ENCODE peak calls at places on chromosomes 16 and 17, in five cellular contexts. X, B, N, P and J are unnamed samples.

GRCh38 chr16:86809458-86809955 is 231.2 kb downstream of the FOXL1 start:
- DNase-seq in P (no peak), X (no peak), B (no peak), N (peak; percentile 79), J (peak; percentile 47)

GRCh38 chr17:2598166-2598565 is 4.7 kb downstream of the PAFAH1B1 start:
- DNase-seq in N (peak; percentile 74), B (no peak), P (no peak), X (no peak), J (peak; percentile 63)

GRCh38 chr17:58329808-58330543 is 1.4 kb upstream of the TSPOAP1 start:
- DNase-seq in B (no peak), P (no peak), X (no peak), N (no peak), J (no peak)

GRCh38 chr17:1647802-1648581 is 1.7 kb downstream of the RILP start:
- DNase-seq in N (peak; percentile 32), P (peak; percentile 55), X (peak; percentile 36), B (no peak), J (no peak)

GRCh38 chr17:21174186-21174585 is 39.8 kb downstream of the TMEM11 start:
- DNase-seq in B (no peak), P (no peak), X (no peak), N (no peak), J (no peak)

GRCh38 chr16:25613931-25614330 is 77.8 kb upstream of the HS3ST4 start:
- DNase-seq in P (no peak), N (no peak), B (no peak), X (no peak), J (no peak)

GRCh38 chr16:1169285-1170075 is 16.6 kb downstream of the CACNA1H start:
- DNase-seq in N (no peak), X (no peak), B (no peak), P (no peak), J (no peak)

GRCh38 chr17:67392111-67392510 is 15.0 kb downstream of the PITPNC1 start:
- DNase-seq in N (no peak), B (no peak), X (no peak), P (no peak), J (no peak)

GRCh38 chr17:37743612-37743874 is 1.3 kb downstream of the HNF1B start:
- DNase-seq in B (no peak), P (peak; percentile 72), X (no peak), N (no peak), J (no peak)

GRCh38 chr17:50459081-50459676 is 9.5 kb downstream of the CHAD start:
- DNase-seq in P (no peak), X (no peak), N (peak; percentile 46), B (no peak), J (peak; percentile 32)

GRCh38 chr16:23502466-23502865 is 7.8 kb downstream of the GGA2 start:
- DNase-seq in X (no peak), P (no peak), B (no peak), N (no peak), J (no peak)

GRCh38 chr16:88292007-88292940 is 90.5 kb upstream of the ZNF469 start:
- DNase-seq in B (no peak), N (peak; percentile 56), X (no peak), P (no peak), J (no peak)

GRCh38 chr17:81392909-81393654 is 2.2 kb upstream of the BAHCC1 start:
- DNase-seq in B (no peak), X (no peak), P (no peak), N (peak; percentile 44), J (peak; percentile 32)

GRCh38 chr16:19113577-19114358 is at the start of gene ITPRIPL2:
- DNase-seq in P (peak; percentile 92), N (peak; percentile 95), X (peak; percentile 75), B (no peak), J (peak; percentile 84)

GRCh38 chr17:4796550-4796915 is 569 bp downstream of the PSMB6 start:
- DNase-seq in X (no peak), N (peak; percentile 55), B (no peak), P (no peak), J (peak; percentile 60)

GRCh38 chr16:1223355-1224214 is 1.5 kb downstream of the TPSG1 start:
- DNase-seq in B (no peak), P (no peak), N (no peak), X (no peak), J (no peak)

GRCh38 chr16:69393898-69394849 is 8.4 kb upstream of the TERF2 start:
- DNase-seq in P (no peak), X (no peak), N (no peak), B (no peak), J (peak; percentile 62)

GRCh38 chr16:749010-749409 is 8.2 kb upstream of the CIAO3 start:
- DNase-seq in N (peak; percentile 84), B (no peak), P (no peak), X (no peak), J (peak; percentile 79)

GRCh38 chr16:3066440-3066748 is 954 bp downstream of the IL32 start:
- DNase-seq in X (no peak), N (no peak), P (no peak), B (no peak), J (no peak)

GRCh38 chr16:3065069-3065741 is at the start of gene IL32:
- DNase-seq in B (peak; percentile 57), P (peak; percentile 97), X (no peak), N (peak; percentile 95), J (peak; percentile 86)

GRCh38 chr16:3065742-3066439 is 451 bp downstream of the IL32 start:
- DNase-seq in X (no peak), N (peak; percentile 19), B (no peak), P (no peak), J (no peak)

GRCh38 chr16:3068486-3068885 is 3.0 kb downstream of the IL32 start:
- DNase-seq in N (no peak), X (no peak), B (no peak), P (no peak), J (no peak)

GRCh38 chr16:3067929-3068288 is 2.5 kb downstream of the IL32 start:
- DNase-seq in B (no peak), X (no peak), N (no peak), P (no peak), J (no peak)
- H3K4me3 ChIP-seq in B (peak overlapping the region; percentile 100), X (no peak overlapping the region), N (no peak overlapping the region), P (peak overlapping the region; percentile 11), J (no peak overlapping the region)

GRCh38 chr16:46482895-46483294 is 138.3 kb downstream of the SHCBP1 start:
- DNase-seq in X (no peak), P (no peak), B (no peak), N (no peak), J (no peak)
- TF ChIP-seq CTCF in X (no peak), P (peak; percentile 26), B (no peak), N (no peak), J (no peak)

GRCh38 chr16:83366228-83366627 is 441.6 kb upstream of the HSBP1 start:
- DNase-seq in P (no peak), B (no peak), X (no peak), N (no peak), J (no peak)

GRCh38 chr16:83365166-83365565 is 442.6 kb upstream of the HSBP1 start:
- DNase-seq in N (peak; percentile 61), B (no peak), P (no peak), X (no peak), J (no peak)

DNA sequence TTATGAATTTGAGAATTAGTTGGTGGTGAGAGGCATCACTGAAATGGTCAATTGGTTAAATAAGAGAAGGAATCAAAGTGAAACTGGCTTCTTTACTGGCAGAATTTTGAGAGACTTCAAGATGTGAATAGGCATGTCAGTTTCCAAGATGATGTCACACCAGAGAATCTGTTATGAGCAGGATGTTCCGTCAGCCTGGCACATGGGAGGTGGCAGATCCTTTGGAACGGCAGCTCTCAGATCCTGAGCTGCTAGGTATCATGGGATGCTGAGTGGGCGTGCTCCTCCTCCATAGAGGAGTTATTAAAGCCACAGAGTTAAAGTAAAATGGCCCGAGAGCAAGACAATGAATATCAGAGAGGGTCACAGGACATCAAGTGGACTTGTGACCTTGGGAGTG is 444.3 kb upstream of the HSBP1 start:
- DNase-seq in X (no peak), N (no peak), P (no peak), B (no peak), J (no peak)
- H3K4me3 ChIP-seq in X (no peak overlapping the region), N (no peak overlapping the region), P (no peak overlapping the region), B (no peak overlapping the region), J (no peak overlapping the region)

DNA sequence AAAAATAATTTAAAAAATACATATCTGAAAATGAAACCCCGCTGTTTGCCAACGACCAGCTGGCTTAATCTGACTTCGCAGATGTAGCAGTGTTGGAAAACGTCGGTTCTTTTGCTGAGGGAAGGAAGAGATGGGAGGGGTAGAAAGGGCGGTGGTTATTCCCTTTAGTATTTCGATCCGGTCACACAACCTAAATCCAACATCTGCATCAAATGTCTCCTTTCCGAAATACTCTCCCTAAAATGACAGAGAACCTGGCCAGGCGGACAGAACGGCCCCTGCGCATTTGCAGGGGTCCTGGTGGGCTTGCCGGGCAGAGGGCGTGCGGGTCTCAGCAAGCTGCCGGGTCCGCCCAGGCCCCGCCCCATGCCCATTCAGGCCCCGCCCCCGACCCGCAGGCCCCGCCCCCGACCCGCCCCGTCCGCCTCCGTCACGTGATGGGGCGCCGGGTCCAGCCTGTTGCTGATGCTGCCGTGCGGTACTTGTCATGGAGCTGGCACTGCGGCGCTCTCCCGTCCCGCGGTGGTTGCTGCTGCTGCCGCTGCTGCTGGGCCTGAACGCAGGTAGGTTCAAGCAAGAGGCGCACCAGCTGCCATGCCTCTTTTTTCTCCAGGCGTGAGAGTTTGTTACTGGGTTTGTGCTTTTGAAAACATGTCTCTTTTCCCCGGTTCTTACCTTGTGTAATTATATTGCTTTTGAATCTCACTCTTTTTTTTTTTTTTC is at the start of gene SCPEP1:
- DNase-seq in B (peak; percentile 73), P (peak; percentile 91), N (peak; percentile 77), X (peak; percentile 74), J (peak; percentile 72)
- TF ChIP-seq CTCF in B (no peak), P (no peak), N (no peak), X (no peak), J (no peak)

GRCh38 chr16:53509906-53510703 is 7.1 kb upstream of the AKTIP start:
- DNase-seq in P (peak; percentile 67), X (peak; percentile 57), B (peak; percentile 31), N (peak; percentile 86), J (peak; percentile 78)
- H3K4me3 ChIP-seq in P (no peak overlapping the region), X (no peak overlapping the region), B (peak overlapping the region; percentile 41), N (no peak overlapping the region), J (no peak overlapping the region)

GRCh38 chr16:11297492-11298142 is 16.5 kb upstream of the PRM1 start:
- DNase-seq in P (peak; percentile 90), X (peak; percentile 27), B (peak; percentile 60), N (peak; percentile 18), J (peak; percentile 65)
- TF ChIP-seq CTCF in P (peak; percentile 44), X (no peak), B (no peak), N (no peak), J (no peak)

GRCh38 chr17:45287526-45288264 is 25.8 kb upstream of the SPATA32 start:
- DNase-seq in X (no peak), B (no peak), P (peak; percentile 49), N (no peak), J (no peak)
- H3K4me3 ChIP-seq in X (no peak overlapping the region), B (no peak overlapping the region), P (no peak overlapping the region), N (no peak overlapping the region), J (no peak overlapping the region)

GRCh38 chr16:3689731-3690130 is 27.6 kb downstream of the TRAP1 start:
- DNase-seq in N (no peak), P (no peak), B (no peak), X (no peak), J (no peak)
- TF ChIP-seq CTCF in N (no peak), P (no peak), B (no peak), X (no peak), J (no peak)